ENCODE peak calls at places on chromosomes 11 and 22, in nine cellular contexts. One of them, this sample, is unnamed.

GRCh38 chr11:19848219-19848618 is 135.6 kb downstream of the NAV2 start:
- DNase-seq in endothelial cell: no peak
- DNase-seq in fibroblast of the aortic adventitia: no peak
- DNase-seq in neural crest cell: no peak
- DNase-seq in lower leg skin: no peak
- DNase-seq in GM06990: no peak
- DNase-seq in K562: no peak
- DNase-seq in heart right ventricle: no peak
- DNase-seq in IMR-90: no peak
- DNase-seq in this sample: no peak

GRCh38 chr11:7570938-7571337 is 57.1 kb downstream of the PPFIBP2 start:
- DNase-seq in endothelial cell: no peak
- DNase-seq in fibroblast of the aortic adventitia: no peak
- DNase-seq in neural crest cell: no peak
- DNase-seq in lower leg skin: no peak
- DNase-seq in GM06990: no peak
- DNase-seq in K562: no peak
- DNase-seq in heart right ventricle: no peak
- DNase-seq in IMR-90: no peak
- DNase-seq in this sample: no peak

GRCh38 chr11:130527648-130528300 is 79.3 kb downstream of the ADAMTS15 start:
- DNase-seq in endothelial cell: peak
- DNase-seq in fibroblast of the aortic adventitia: peak
- DNase-seq in neural crest cell: no peak
- DNase-seq in lower leg skin: no peak
- DNase-seq in GM06990: no peak
- DNase-seq in K562: no peak
- DNase-seq in heart right ventricle: peak
- DNase-seq in IMR-90: peak
- DNase-seq in this sample: no peak

GRCh38 chr11:123469089-123469488 is 39.0 kb downstream of the GRAMD1B start:
- DNase-seq in endothelial cell: no peak
- DNase-seq in fibroblast of the aortic adventitia: peak
- DNase-seq in neural crest cell: no peak
- DNase-seq in lower leg skin: no peak
- DNase-seq in GM06990: no peak
- DNase-seq in K562: no peak
- DNase-seq in heart right ventricle: peak
- DNase-seq in IMR-90: no peak
- DNase-seq in this sample: no peak

GRCh38 chr11:133082851-133083488 is 449.3 kb downstream of the OPCML start:
- DNase-seq in endothelial cell: peak
- DNase-seq in fibroblast of the aortic adventitia: no peak
- DNase-seq in neural crest cell: peak
- DNase-seq in lower leg skin: no peak
- DNase-seq in GM06990: peak
- DNase-seq in K562: peak
- DNase-seq in heart right ventricle: peak
- DNase-seq in IMR-90: peak
- DNase-seq in this sample: no peak

GRCh38 chr11:1026641-1027482 is 9.7 kb downstream of the MUC6 start:
- DNase-seq in endothelial cell: no peak
- DNase-seq in fibroblast of the aortic adventitia: no peak
- DNase-seq in neural crest cell: no peak
- DNase-seq in lower leg skin: no peak
- DNase-seq in GM06990: no peak
- DNase-seq in K562: no peak
- DNase-seq in heart right ventricle: no peak
- DNase-seq in IMR-90: no peak
- DNase-seq in this sample: no peak

GRCh38 chr11:29051935-29052334 is 943.7 kb downstream of the METTL15 start:
- DNase-seq in endothelial cell: no peak
- DNase-seq in fibroblast of the aortic adventitia: no peak
- DNase-seq in neural crest cell: no peak
- DNase-seq in lower leg skin: no peak
- DNase-seq in GM06990: no peak
- DNase-seq in K562: no peak
- DNase-seq in heart right ventricle: no peak
- DNase-seq in IMR-90: peak
- DNase-seq in this sample: no peak

GRCh38 chr11:26048271-26048670 is 283.7 kb upstream of the ANO3 start:
- DNase-seq in endothelial cell: no peak
- DNase-seq in fibroblast of the aortic adventitia: no peak
- DNase-seq in neural crest cell: no peak
- DNase-seq in lower leg skin: no peak
- DNase-seq in GM06990: no peak
- DNase-seq in K562: no peak
- DNase-seq in heart right ventricle: no peak
- DNase-seq in IMR-90: no peak
- DNase-seq in this sample: no peak

GRCh38 chr22:29661355-29661754 is 57.9 kb downstream of the NF2 start:
- DNase-seq in endothelial cell: no peak
- DNase-seq in fibroblast of the aortic adventitia: peak
- DNase-seq in neural crest cell: no peak
- DNase-seq in lower leg skin: peak
- DNase-seq in GM06990: no peak
- DNase-seq in K562: no peak
- DNase-seq in heart right ventricle: no peak
- DNase-seq in IMR-90: peak
- DNase-seq in this sample: no peak

GRCh38 chr11:3021125-3021524 is 29.0 kb upstream of the NAP1L4 start:
- DNase-seq in endothelial cell: peak
- DNase-seq in fibroblast of the aortic adventitia: peak
- DNase-seq in neural crest cell: no peak
- DNase-seq in lower leg skin: no peak
- DNase-seq in GM06990: no peak
- DNase-seq in K562: peak
- DNase-seq in heart right ventricle: no peak
- DNase-seq in IMR-90: peak
- DNase-seq in this sample: no peak

GRCh38 chr22:30318773-30319419 is 7.8 kb downstream of the TBC1D10A start:
- DNase-seq in endothelial cell: no peak
- DNase-seq in fibroblast of the aortic adventitia: no peak
- DNase-seq in neural crest cell: no peak
- DNase-seq in lower leg skin: no peak
- DNase-seq in GM06990: no peak
- DNase-seq in K562: no peak
- DNase-seq in heart right ventricle: no peak
- DNase-seq in IMR-90: no peak
- DNase-seq in this sample: no peak

GRCh38 chr22:37431811-37432707 is 4.8 kb upstream of the ELFN2 start:
- DNase-seq in endothelial cell: no peak
- DNase-seq in fibroblast of the aortic adventitia: peak
- DNase-seq in neural crest cell: no peak
- DNase-seq in lower leg skin: no peak
- DNase-seq in GM06990: peak
- DNase-seq in K562: no peak
- DNase-seq in heart right ventricle: no peak
- DNase-seq in IMR-90: peak
- DNase-seq in this sample: no peak

GRCh38 chr11:63017306-63017974 is 1.8 kb upstream of the SLC22A8 start:
- DNase-seq in endothelial cell: no peak
- DNase-seq in fibroblast of the aortic adventitia: no peak
- DNase-seq in neural crest cell: no peak
- DNase-seq in lower leg skin: no peak
- DNase-seq in GM06990: no peak
- DNase-seq in K562: no peak
- DNase-seq in heart right ventricle: no peak
- DNase-seq in IMR-90: no peak
- DNase-seq in this sample: no peak

GRCh38 chr11:92224394-92225205 is at the start of gene FAT3:
- DNase-seq in endothelial cell: peak
- DNase-seq in fibroblast of the aortic adventitia: no peak
- DNase-seq in neural crest cell: peak
- DNase-seq in lower leg skin: no peak
- DNase-seq in GM06990: no peak
- DNase-seq in K562: no peak
- DNase-seq in heart right ventricle: peak
- DNase-seq in IMR-90: peak
- DNase-seq in this sample: no peak

GRCh38 chr11:34051349-34052035 is at the start of gene CAPRIN1:
- DNase-seq in endothelial cell: peak
- DNase-seq in fibroblast of the aortic adventitia: peak
- DNase-seq in neural crest cell: peak
- DNase-seq in lower leg skin: peak
- DNase-seq in GM06990: peak
- DNase-seq in K562: peak
- DNase-seq in heart right ventricle: peak
- DNase-seq in IMR-90: peak
- DNase-seq in this sample: peak
- TF ChIP-seq CTCF in endothelial cell: no peak
- TF ChIP-seq CTCF in fibroblast of the aortic adventitia: no peak
- TF ChIP-seq CTCF in neural crest cell: peak
- TF ChIP-seq CTCF in lower leg skin: no peak
- TF ChIP-seq CTCF in GM06990: no peak
- TF ChIP-seq CTCF in K562: no peak
- TF ChIP-seq CTCF in heart right ventricle: no peak
- TF ChIP-seq CTCF in IMR-90: no peak
- TF ChIP-seq CTCF in this sample: no peak

GRCh38 chr11:27786864-27787263 is 86.6 kb upstream of the BDNF start:
- DNase-seq in endothelial cell: no peak
- DNase-seq in fibroblast of the aortic adventitia: no peak
- DNase-seq in neural crest cell: no peak
- DNase-seq in lower leg skin: no peak
- DNase-seq in GM06990: no peak
- DNase-seq in K562: no peak
- DNase-seq in heart right ventricle: no peak
- DNase-seq in IMR-90: no peak
- DNase-seq in this sample: no peak

GRCh38 chr11:27786331-27786730 is 86.1 kb upstream of the BDNF start:
- DNase-seq in endothelial cell: no peak
- DNase-seq in fibroblast of the aortic adventitia: no peak
- DNase-seq in neural crest cell: no peak
- DNase-seq in lower leg skin: no peak
- DNase-seq in GM06990: no peak
- DNase-seq in K562: no peak
- DNase-seq in heart right ventricle: no peak
- DNase-seq in IMR-90: no peak
- DNase-seq in this sample: no peak

GRCh38 chr11:27783701-27784355 is 83.6 kb upstream of the BDNF start:
- DNase-seq in endothelial cell: no peak
- DNase-seq in fibroblast of the aortic adventitia: peak
- DNase-seq in neural crest cell: no peak
- DNase-seq in lower leg skin: no peak
- DNase-seq in GM06990: no peak
- DNase-seq in K562: no peak
- DNase-seq in heart right ventricle: no peak
- DNase-seq in IMR-90: no peak
- DNase-seq in this sample: no peak
- TF ChIP-seq CTCF in endothelial cell: no peak
- TF ChIP-seq CTCF in fibroblast of the aortic adventitia: no peak
- TF ChIP-seq CTCF in neural crest cell: no peak
- TF ChIP-seq CTCF in lower leg skin: no peak
- TF ChIP-seq CTCF in GM06990: no peak
- TF ChIP-seq CTCF in K562: no peak
- TF ChIP-seq CTCF in heart right ventricle: no peak
- TF ChIP-seq CTCF in IMR-90: no peak
- TF ChIP-seq CTCF in this sample: no peak

GRCh38 chr22:32465661-32466060 is 1.4 kb upstream of the BPIFC start:
- DNase-seq in endothelial cell: no peak
- DNase-seq in fibroblast of the aortic adventitia: no peak
- DNase-seq in neural crest cell: no peak
- DNase-seq in lower leg skin: no peak
- DNase-seq in GM06990: no peak
- DNase-seq in K562: no peak
- DNase-seq in heart right ventricle: no peak
- DNase-seq in IMR-90: no peak
- DNase-seq in this sample: no peak
- TF ChIP-seq CTCF in endothelial cell: no peak
- TF ChIP-seq CTCF in fibroblast of the aortic adventitia: no peak
- TF ChIP-seq CTCF in neural crest cell: no peak
- TF ChIP-seq CTCF in lower leg skin: no peak
- TF ChIP-seq CTCF in GM06990: no peak
- TF ChIP-seq CTCF in K562: no peak
- TF ChIP-seq CTCF in heart right ventricle: no peak
- TF ChIP-seq CTCF in IMR-90: no peak
- TF ChIP-seq CTCF in this sample: no peak

GRCh38 chr11:72813740-72814138 is 472 bp upstream of the ATG16L2 start:
- DNase-seq in endothelial cell: no peak
- DNase-seq in fibroblast of the aortic adventitia: no peak
- DNase-seq in neural crest cell: no peak
- DNase-seq in lower leg skin: no peak
- DNase-seq in GM06990: peak
- DNase-seq in K562: peak
- DNase-seq in heart right ventricle: peak
- DNase-seq in IMR-90: peak
- DNase-seq in this sample: peak

GRCh38 chr11:72812968-72813739 is 1.1 kb upstream of the ATG16L2 start:
- DNase-seq in endothelial cell: peak
- DNase-seq in fibroblast of the aortic adventitia: peak
- DNase-seq in neural crest cell: peak
- DNase-seq in lower leg skin: no peak
- DNase-seq in GM06990: peak
- DNase-seq in K562: peak
- DNase-seq in heart right ventricle: no peak
- DNase-seq in IMR-90: peak
- DNase-seq in this sample: peak

GRCh38 chr11:72816404-72816990 is 2.3 kb downstream of the ATG16L2 start:
- DNase-seq in endothelial cell: no peak
- DNase-seq in fibroblast of the aortic adventitia: no peak
- DNase-seq in neural crest cell: no peak
- DNase-seq in lower leg skin: no peak
- DNase-seq in GM06990: no peak
- DNase-seq in K562: no peak
- DNase-seq in heart right ventricle: no peak
- DNase-seq in IMR-90: peak
- DNase-seq in this sample: no peak

GRCh38 chr11:72814139-72814830 is at the start of gene ATG16L2:
- DNase-seq in endothelial cell: peak
- DNase-seq in fibroblast of the aortic adventitia: peak
- DNase-seq in neural crest cell: peak
- DNase-seq in lower leg skin: peak
- DNase-seq in GM06990: peak
- DNase-seq in K562: peak
- DNase-seq in heart right ventricle: peak
- DNase-seq in IMR-90: peak
- DNase-seq in this sample: peak

DNA sequence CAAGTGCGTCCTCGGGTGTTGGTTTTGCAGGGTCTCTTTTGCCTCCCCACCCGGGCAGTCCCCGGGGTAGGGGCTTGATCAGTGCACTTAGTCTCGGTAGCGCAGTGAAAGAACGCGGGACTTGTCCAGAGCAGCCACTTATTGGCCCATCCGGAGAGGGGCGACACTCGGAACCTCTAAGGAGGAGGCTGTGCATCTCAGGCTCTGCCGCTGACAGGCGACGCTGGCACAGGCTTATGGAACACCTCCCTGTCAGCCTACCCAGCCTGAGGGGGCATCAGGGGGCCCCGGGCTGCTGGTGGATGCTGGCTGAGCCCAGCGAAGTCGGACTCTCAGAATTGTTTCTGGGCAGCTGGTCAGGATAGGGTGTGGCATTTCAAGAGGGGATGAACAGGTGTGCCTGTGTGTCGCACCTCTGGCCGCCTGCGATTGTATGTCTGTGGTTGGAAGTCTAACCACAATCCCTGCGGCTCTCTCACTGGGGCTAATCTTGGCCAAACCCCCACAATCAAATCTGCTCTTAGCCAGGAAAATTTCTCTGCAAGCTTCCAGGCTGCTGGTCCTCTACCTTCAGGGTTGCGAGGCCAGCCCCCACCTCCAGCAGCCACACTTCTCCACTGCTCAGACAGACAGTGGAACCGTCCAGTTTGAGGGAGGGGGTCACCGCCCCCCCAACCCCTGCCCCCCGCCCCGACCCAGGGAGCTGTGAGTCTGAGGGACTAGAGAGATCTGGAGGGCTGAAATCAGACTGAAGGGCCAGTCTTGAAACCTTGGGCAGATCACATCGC is 814 bp downstream of the ATG16L2 start:
- DNase-seq in endothelial cell: peak
- DNase-seq in fibroblast of the aortic adventitia: peak
- DNase-seq in neural crest cell: no peak
- DNase-seq in lower leg skin: no peak
- DNase-seq in GM06990: peak
- DNase-seq in K562: peak
- DNase-seq in heart right ventricle: no peak
- DNase-seq in IMR-90: peak
- DNase-seq in this sample: peak
- TF ChIP-seq CTCF in endothelial cell: no peak
- TF ChIP-seq CTCF in fibroblast of the aortic adventitia: peak
- TF ChIP-seq CTCF in neural crest cell: peak
- TF ChIP-seq CTCF in lower leg skin: no peak
- TF ChIP-seq CTCF in GM06990: peak
- TF ChIP-seq CTCF in K562: no peak
- TF ChIP-seq CTCF in heart right ventricle: no peak
- TF ChIP-seq CTCF in IMR-90: peak
- TF ChIP-seq CTCF in this sample: no peak

This sample was measured in D721Med.